ENCODE peak calls at places on chromosome 15, in nine cellular contexts. D is A549, R is stomach, H is tibial nerve, P is HepG2, S is ovary, I is GM12878, K is esophagus muscularis mucosa, B is H1. Z is an unnamed sample.

GRCh38 chr15:96374494-96374893 is 44.0 kb downstream of the NR2F2 start:
- DNase-seq in D (no peak), R (no peak), H (no peak), P (no peak), S (no peak), I (no peak), K (no peak), B (no peak), Z (no peak)

GRCh38 chr15:73190189-73190601 is 137.9 kb downstream of the NEO1 start:
- DNase-seq in D (no peak), R (no peak), H (no peak), P (no peak), S (no peak), I (no peak), K (no peak), B (no peak), Z (no peak)

GRCh38 chr15:39411102-39411989 is 169.5 kb upstream of the THBS1 start:
- DNase-seq in D (no peak), R (no peak), H (no peak), P (no peak), S (no peak), I (peak), K (peak), B (no peak), Z (no peak)

GRCh38 chr15:73631915-73632669 is 1.1 kb downstream of the NPTN start:
- DNase-seq in D (peak), R (no peak), H (peak), P (no peak), S (peak), I (no peak), K (no peak), B (no peak), Z (peak)

GRCh38 chr15:39589815-39590644 is 9.2 kb downstream of the THBS1 start:
- DNase-seq in D (no peak), R (no peak), H (no peak), P (no peak), S (no peak), I (no peak), K (no peak), B (no peak), Z (peak)

GRCh38 chr15:52463638-52464037 is 65.0 kb downstream of the MYO5A start:
- DNase-seq in D (peak), R (no peak), H (no peak), P (no peak), S (no peak), I (no peak), K (no peak), B (no peak), Z (no peak)

GRCh38 chr15:50880651-50881114 is 27.8 kb upstream of the AP4E1 start:
- DNase-seq in D (no peak), R (no peak), H (no peak), P (no peak), S (no peak), I (peak), K (no peak), B (no peak), Z (no peak)

GRCh38 chr15:31328425-31328998 is 1.9 kb downstream of the KLF13 start:
- DNase-seq in D (peak), R (no peak), H (no peak), P (no peak), S (no peak), I (no peak), K (no peak), B (no peak), Z (no peak)

GRCh38 chr15:90487186-90487585 is 42.5 kb upstream of the CRTC3 start:
- DNase-seq in D (no peak), R (no peak), H (no peak), P (no peak), S (no peak), I (no peak), K (no peak), B (no peak), Z (no peak)

GRCh38 chr15:96421211-96421610 is 90.7 kb downstream of the NR2F2 start:
- DNase-seq in D (no peak), R (peak), H (no peak), P (no peak), S (no peak), I (no peak), K (no peak), B (no peak), Z (no peak)

GRCh38 chr15:100131321-100132224 is 210.2 kb downstream of the ADAMTS17 start:
- DNase-seq in D (peak), R (peak), H (no peak), P (peak), S (no peak), I (no peak), K (no peak), B (no peak), Z (peak)

GRCh38 chr15:100438570-100438969 is 90.2 kb downstream of the CERS3 start:
- DNase-seq in D (no peak), R (peak), H (peak), P (no peak), S (peak), I (peak), K (no peak), B (no peak), Z (peak)

GRCh38 chr15:69529141-69529540 is 76.5 kb downstream of the RPLP1 start:
- DNase-seq in D (no peak), R (no peak), H (no peak), P (no peak), S (no peak), I (no peak), K (no peak), B (no peak), Z (no peak)

GRCh38 chr15:99110581-99111320 is 5.9 kb downstream of the SYNM start:
- DNase-seq in D (no peak), R (no peak), H (no peak), P (no peak), S (no peak), I (no peak), K (no peak), B (no peak), Z (no peak)

GRCh38 chr15:66504563-66505429 is at the start of the genes RPL4 and ZWILCH:
- DNase-seq in D (peak), R (peak), H (peak), P (peak), S (peak), I (peak), K (peak), B (peak), Z (peak)

GRCh38 chr15:34161329-34161953 is 48.5 kb downstream of the KATNBL1 start:
- DNase-seq in D (peak), R (no peak), H (no peak), P (no peak), S (no peak), I (no peak), K (no peak), B (no peak), Z (no peak)

GRCh38 chr15:92751528-92751927 is 96.0 kb upstream of the FAM174B start:
- DNase-seq in D (no peak), R (no peak), H (no peak), P (no peak), S (no peak), I (no peak), K (no peak), B (no peak), Z (no peak)

GRCh38 chr15:69161878-69162213 is 1.4 kb downstream of the GLCE start:
- DNase-seq in D (no peak), R (no peak), H (no peak), P (no peak), S (no peak), I (no peak), K (no peak), B (no peak), Z (no peak)

GRCh38 chr15:31471731-31472430 is 145.2 kb downstream of the KLF13 start:
- DNase-seq in D (no peak), R (no peak), H (no peak), P (no peak), S (peak), I (no peak), K (no peak), B (no peak), Z (no peak)

GRCh38 chr15:51253385-51253784 is 85.0 kb downstream of the CYP19A1 start:
- DNase-seq in D (no peak), R (no peak), H (no peak), P (no peak), S (no peak), I (no peak), K (no peak), B (no peak), Z (no peak)

GRCh38 chr15:36591534-36592411 is 12.3 kb downstream of the CDIN1 start:
- DNase-seq in D (peak), R (no peak), H (no peak), P (no peak), S (no peak), I (no peak), K (no peak), B (no peak), Z (no peak)

GRCh38 chr15:59548501-59549230 is 62.9 kb upstream of the GCNT3 start:
- DNase-seq in D (no peak), R (no peak), H (no peak), P (no peak), S (no peak), I (no peak), K (no peak), B (no peak), Z (no peak)

GRCh38 chr15:33113666-33114483 is 80.6 kb downstream of the FMN1 start:
- DNase-seq in D (no peak), R (no peak), H (no peak), P (no peak), S (no peak), I (no peak), K (no peak), B (no peak), Z (no peak)

GRCh38 chr15:33021806-33022389 is 172.6 kb downstream of the FMN1 start:
- DNase-seq in D (peak), R (no peak), H (peak), P (peak), S (no peak), I (no peak), K (no peak), B (no peak), Z (no peak)

GRCh38 chr15:65902373-65902772 is 33.1 kb downstream of the RAB11A start:
- DNase-seq in D (peak), R (peak), H (peak), P (peak), S (no peak), I (peak), K (peak), B (peak), Z (peak)

GRCh38 chr15:89947338-89947829 is 34.6 kb upstream of the ARPIN start:
- DNase-seq in D (no peak), R (no peak), H (no peak), P (no peak), S (no peak), I (no peak), K (no peak), B (no peak), Z (no peak)

GRCh38 chr15:23503546-23503945 is 56.5 kb upstream of the GOLGA6L2 start:
- DNase-seq in D (no peak), R (no peak), H (no peak), P (no peak), S (no peak), I (no peak), K (no peak), B (no peak), Z (no peak)

GRCh38 chr15:23504003-23504402 is 57.0 kb upstream of the GOLGA6L2 start:
- DNase-seq in D (no peak), R (no peak), H (no peak), P (no peak), S (no peak), I (no peak), K (no peak), B (peak), Z (no peak)

GRCh38 chr15:23506762-23507161 is 58.7 kb upstream of the MKRN3 start:
- DNase-seq in D (no peak), R (no peak), H (no peak), P (no peak), S (no peak), I (no peak), K (no peak), B (no peak), Z (no peak)
- H3K4me3 ChIP-seq in D (no peak), R (no peak), H (no peak), P (no peak), S (no peak), I (no peak), K (no peak), B (no peak), Z (no peak)

GRCh38 chr15:56240390-56240789 is 3.3 kb downstream of the RFX7 start:
- DNase-seq in D (no peak), R (no peak), H (no peak), P (no peak), S (no peak), I (no peak), K (no peak), B (no peak), Z (no peak)
- TF ChIP-seq EP300 in D (no peak), R (no peak), H (no peak), P (no peak), S (no peak), I (no peak), K (no peak), B (no peak), Z (no peak)

GRCh38 chr15:95162069-95162468 is 930.7 kb downstream of the MCTP2 start:
- DNase-seq in D (no peak), R (no peak), H (no peak), P (no peak), S (no peak), I (no peak), K (no peak), B (no peak), Z (no peak)

GRCh38 chr15:95162521-95162920 is 931.2 kb downstream of the MCTP2 start:
- DNase-seq in D (no peak), R (no peak), H (no peak), P (no peak), S (no peak), I (no peak), K (no peak), B (no peak), Z (no peak)

GRCh38 chr15:95162967-95163531 is 931.7 kb downstream of the MCTP2 start:
- DNase-seq in D (no peak), R (no peak), H (peak), P (no peak), S (no peak), I (no peak), K (no peak), B (no peak), Z (no peak)

DNA sequence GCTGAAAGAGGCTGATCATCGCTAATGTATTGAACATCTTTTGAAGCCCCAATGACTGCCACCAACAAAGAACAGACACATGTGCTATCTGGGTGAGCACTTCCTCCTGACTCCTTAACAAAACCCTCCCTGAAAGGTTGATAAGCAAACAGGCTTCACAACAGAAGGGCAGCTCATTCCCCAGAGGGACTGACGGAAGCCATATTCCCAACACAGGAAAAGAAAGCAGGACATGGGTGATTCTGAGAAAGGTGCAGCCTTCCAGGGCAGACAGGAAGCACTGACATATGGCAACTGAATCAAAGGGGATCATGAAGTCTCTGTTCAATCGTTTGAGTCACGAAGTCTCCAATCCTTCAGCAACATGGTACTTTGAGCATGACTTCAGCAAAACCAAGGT is 929.0 kb downstream of the MCTP2 start:
- DNase-seq in D (no peak), R (no peak), H (no peak), P (no peak), S (no peak), I (no peak), K (no peak), B (no peak), Z (no peak)
- TF ChIP-seq POLR2A in D (no peak), R (no peak), H (no peak), P (no peak), S (no peak), I (no peak), K (no peak), B (no peak), Z (no peak)

DNA sequence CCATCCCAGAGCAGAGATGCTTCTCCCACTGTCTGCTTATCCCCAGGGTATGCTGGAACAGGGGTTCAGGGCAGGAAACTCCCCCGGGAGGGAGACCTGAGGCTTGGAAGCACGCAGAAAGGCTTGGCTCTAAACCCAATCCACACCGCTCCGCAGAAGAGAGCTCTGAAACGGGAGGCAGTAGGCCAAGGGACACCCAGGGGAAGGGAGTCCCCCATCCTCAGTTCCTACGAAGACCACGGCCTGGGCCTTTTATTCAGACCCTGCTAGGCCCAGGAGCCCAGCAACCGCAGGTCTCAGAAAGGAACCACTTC is 1.8 kb upstream of the HAPLN3 start:
- DNase-seq in D (no peak), R (no peak), H (no peak), P (no peak), S (no peak), I (no peak), K (no peak), B (no peak), Z (no peak)
- H3K4me3 ChIP-seq in D (no peak), R (no peak), H (no peak), P (no peak), S (no peak), I (no peak), K (peak), B (no peak), Z (no peak)

DNA sequence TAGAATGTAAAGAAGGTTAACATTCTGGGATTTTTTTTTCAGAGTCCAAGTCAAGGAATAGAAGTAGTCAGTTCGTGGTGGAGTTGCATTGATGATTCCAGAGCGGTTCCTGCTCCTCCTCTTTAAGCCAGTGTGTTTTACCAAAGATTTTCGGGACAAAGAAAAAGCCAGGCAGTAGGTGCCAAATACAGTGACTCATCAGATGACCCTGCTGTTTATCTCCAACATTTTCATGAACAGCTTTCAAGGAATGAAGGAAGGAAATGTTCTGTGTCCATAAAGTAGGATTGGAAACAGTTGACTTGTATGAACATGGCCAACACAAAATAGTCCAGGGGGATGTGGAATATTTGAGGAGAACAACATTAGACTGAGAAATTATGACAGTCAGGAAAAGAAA is 142.4 kb upstream of the TMC3 start:
- DNase-seq in D (no peak), R (no peak), H (no peak), P (no peak), S (no peak), I (no peak), K (no peak), B (no peak), Z (no peak)
- TF ChIP-seq EP300 in D (no peak), R (no peak), H (no peak), P (no peak), S (no peak), I (no peak), K (no peak), B (no peak), Z (no peak)